ENCODE peak calls at places on chromosome 13, in six cellular contexts. D, O, Q, J, N and R are unnamed samples.

GRCh38 chr13:113853518-113854237 is 10.2 kb downstream of the GAS6 start:
- DNase-seq in D (no peak), O (no peak), Q (no peak), J (peak), N (no peak), R (no peak)

GRCh38 chr13:67383358-67383757 is 153.2 kb upstream of the PCDH9 start:
- DNase-seq in D (no peak), O (no peak), Q (no peak), J (no peak), N (peak), R (no peak)

GRCh38 chr13:30355405-30355741 is 48.0 kb upstream of the KATNAL1 start:
- DNase-seq in D (peak), O (no peak), Q (peak), J (peak), N (no peak), R (peak)

GRCh38 chr13:110134801-110135200 is 172.2 kb downstream of the COL4A1 start:
- DNase-seq in D (no peak), O (no peak), Q (no peak), J (no peak), N (peak), R (no peak)

GRCh38 chr13:112435973-112436372 is 59.8 kb downstream of the SPACA7 start:
- DNase-seq in D (no peak), O (no peak), Q (no peak), J (no peak), N (no peak), R (no peak)

GRCh38 chr13:27551563-27551962 is 68.8 kb downstream of the LNX2 start:
- DNase-seq in D (no peak), O (no peak), Q (no peak), J (no peak), N (no peak), R (no peak)

GRCh38 chr13:75217949-75218348 is 264.0 kb downstream of the TBC1D4 start:
- DNase-seq in D (no peak), O (peak), Q (no peak), J (no peak), N (peak), R (no peak)

GRCh38 chr13:61777902-61778301 is 362.3 kb upstream of the PCDH20 start:
- DNase-seq in D (no peak), O (no peak), Q (no peak), J (no peak), N (peak), R (no peak)

GRCh38 chr13:113631341-113632095 is 26.5 kb downstream of the ATP4B start:
- DNase-seq in D (no peak), O (no peak), Q (no peak), J (no peak), N (no peak), R (no peak)

GRCh38 chr13:30908416-30908980 is 2.4 kb downstream of the MEDAG start:
- DNase-seq in D (no peak), O (no peak), Q (no peak), J (no peak), N (peak), R (no peak)

GRCh38 chr13:82878536-82878935 is 1003.7 kb downstream of the SLITRK1 start:
- DNase-seq in D (no peak), O (peak), Q (no peak), J (no peak), N (no peak), R (no peak)

GRCh38 chr13:51673165-51673564 is 88.9 kb downstream of the WDFY2 start:
- DNase-seq in D (no peak), O (no peak), Q (no peak), J (no peak), N (peak), R (no peak)

GRCh38 chr13:100230813-100231575 is 142.1 kb downstream of the PCCA start:
- DNase-seq in D (no peak), O (no peak), Q (no peak), J (no peak), N (no peak), R (no peak)

GRCh38 chr13:100234524-100235136 is 145.7 kb downstream of the PCCA start:
- DNase-seq in D (no peak), O (peak), Q (no peak), J (no peak), N (peak), R (no peak)

GRCh38 chr13:100235311-100235901 is 146.5 kb downstream of the PCCA start:
- DNase-seq in D (peak), O (peak), Q (no peak), J (peak), N (peak), R (peak)

GRCh38 chr13:100229603-100230002 is 140.7 kb downstream of the PCCA start:
- DNase-seq in D (no peak), O (no peak), Q (no peak), J (no peak), N (no peak), R (no peak)

DNA sequence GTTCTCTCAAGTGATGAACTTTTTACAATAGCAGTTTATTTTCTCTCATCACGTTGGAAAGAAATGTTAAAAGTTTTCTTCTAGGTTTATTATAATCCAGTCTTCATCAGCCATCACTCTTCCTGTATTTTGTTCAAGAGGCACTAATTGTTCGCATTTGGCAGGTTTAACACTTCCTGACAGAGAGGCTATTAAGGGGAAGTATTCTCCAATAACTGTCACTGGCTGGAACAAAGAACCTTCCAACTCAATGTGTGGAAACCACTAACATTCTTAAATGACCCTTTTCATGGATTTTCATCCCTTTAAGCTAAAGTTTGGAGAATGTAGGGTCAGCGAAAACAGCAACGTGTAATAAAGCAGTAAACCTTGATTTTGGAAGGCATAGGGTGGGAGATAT is 145.1 kb downstream of the PCCA start:
- DNase-seq in D (no peak), O (no peak), Q (no peak), J (no peak), N (no peak), R (no peak)
- TF ChIP-seq CTCF in D (no peak), O (no peak), Q (no peak), J (no peak), N (no peak), R (no peak)

GRCh38 chr13:41200126-41200525 is 5.8 kb upstream of the KBTBD7 start:
- DNase-seq in D (no peak), O (no peak), Q (no peak), J (no peak), N (no peak), R (no peak)
- TF ChIP-seq CTCF in D (no peak), O (peak), Q (no peak), J (no peak), N (no peak), R (no peak)

DNA sequence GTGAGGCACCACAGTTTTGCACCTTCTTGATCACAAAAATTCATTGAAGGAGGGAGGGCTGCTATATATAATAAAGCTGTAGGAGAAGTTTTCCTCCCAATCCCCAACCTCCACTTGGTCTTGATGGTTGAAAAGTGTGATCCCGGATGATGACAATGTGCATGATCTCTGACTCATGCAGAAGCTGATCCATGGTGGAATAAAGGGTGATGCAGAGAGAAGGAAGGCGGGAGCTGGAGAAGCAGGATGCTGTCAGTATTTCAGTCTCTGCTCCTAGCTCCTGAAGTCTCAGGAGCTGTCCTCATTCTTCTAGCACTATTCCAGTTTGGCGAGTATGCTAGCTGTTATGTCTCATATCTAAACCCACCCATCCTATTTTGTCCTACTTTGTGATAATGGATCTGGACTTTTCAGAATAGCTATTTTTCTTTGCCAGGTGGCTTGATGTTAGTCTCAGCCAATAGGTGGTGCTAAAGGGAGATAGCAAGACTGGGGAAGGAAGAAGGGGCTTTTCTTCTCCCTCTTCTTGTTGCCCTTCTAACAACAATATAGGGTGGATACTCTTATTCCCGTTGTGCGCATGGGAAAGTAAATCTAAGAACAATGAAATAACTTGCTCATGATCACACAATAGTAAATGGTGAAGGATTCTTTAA is 65.6 kb upstream of the HTR2A start:
- DNase-seq in D (no peak), O (peak), Q (no peak), J (peak), N (peak), R (no peak)
- TF ChIP-seq CTCF in D (peak), O (peak), Q (peak), J (peak), N (peak), R (no peak)

GRCh38 chr13:73544175-73544574 is 485.4 kb downstream of the KLF5 start:
- DNase-seq in D (no peak), O (no peak), Q (no peak), J (no peak), N (peak), R (no peak)
- TF ChIP-seq CTCF in D (no peak), O (peak), Q (no peak), J (no peak), N (peak), R (no peak)